ENCODE peak calls at places on chromosome 9, in six cellular contexts. M is psoas muscle, B is HCT116, K is stomach, Y is heart left ventricle, L is mammary epithelial cell. J is an unnamed sample. For H3K9me3, the result is how much of the 10 kb centered on the place peaks cover.

GRCh38 chr9:126613656-126614055 is at the start of gene LMX1B:
- DNase-seq in M (peak), B (peak), K (no peak), Y (peak), L (peak), J (peak)

GRCh38 chr9:35954942-35955546 is 2.9 kb downstream of the OR2S2 start:
- DNase-seq in M (no peak), B (peak), K (peak), Y (no peak), L (peak), J (peak)

GRCh38 chr9:105656131-105656921 is 5.9 kb upstream of the TAL2 start:
- DNase-seq in M (peak), B (no peak), K (peak), Y (peak), L (peak), J (peak)

GRCh38 chr9:34428325-34428958 is 29.9 kb downstream of the FAM219A start:
- DNase-seq in M (no peak), B (no peak), K (peak), Y (no peak), L (no peak), J (peak)

GRCh38 chr9:33076031-33076359 is 479 bp downstream of the SMU1 start:
- DNase-seq in M (no peak), B (no peak), K (no peak), Y (no peak), L (peak), J (no peak)

GRCh38 chr9:8564960-8565359 is 765.4 kb upstream of the DMAC1 start:
- DNase-seq in M (no peak), B (no peak), K (no peak), Y (no peak), L (no peak), J (no peak)

GRCh38 chr9:14677872-14678271 is 15.4 kb downstream of the ZDHHC21 start:
- DNase-seq in M (no peak), B (no peak), K (no peak), Y (no peak), L (no peak), J (no peak)

GRCh38 chr9:70902171-70902570 is 219.2 kb downstream of the TRPM3 start:
- DNase-seq in M (no peak), B (no peak), K (no peak), Y (no peak), L (peak), J (no peak)

GRCh38 chr9:78280982-78281668 is 15.8 kb upstream of the PSAT1 start:
- DNase-seq in M (peak), B (no peak), K (peak), Y (peak), L (no peak), J (peak)

GRCh38 chr9:69173497-69173890 is 583 bp upstream of the TJP2 start:
- DNase-seq in M (no peak), B (no peak), K (no peak), Y (no peak), L (no peak), J (no peak)

DNA sequence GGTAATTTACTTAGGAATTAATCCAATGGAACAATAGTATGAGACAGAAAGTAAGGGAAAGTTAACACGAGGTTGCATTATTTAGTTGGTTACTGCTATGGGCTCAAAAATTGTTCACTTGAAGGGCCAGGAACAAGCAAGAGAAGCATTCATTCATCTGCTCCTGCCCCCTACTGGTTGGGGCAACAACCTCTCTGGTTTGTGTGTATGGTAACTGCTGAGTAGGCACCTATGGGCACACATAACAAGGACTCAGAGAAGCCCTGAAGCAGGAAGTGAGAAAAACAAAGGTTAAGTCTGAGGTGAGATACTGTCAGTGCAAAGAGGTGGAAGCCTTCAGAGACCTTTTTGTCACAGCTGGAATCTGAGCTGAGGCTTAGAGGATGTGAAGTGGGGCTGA is 34.4 kb upstream of the RANBP6 start:
- DNase-seq in M (no peak), B (peak), K (no peak), Y (no peak), L (peak), J (no peak)
- TF ChIP-seq CTCF in M (peak), B (peak), K (peak), Y (peak), L (peak), J (no peak)

DNA sequence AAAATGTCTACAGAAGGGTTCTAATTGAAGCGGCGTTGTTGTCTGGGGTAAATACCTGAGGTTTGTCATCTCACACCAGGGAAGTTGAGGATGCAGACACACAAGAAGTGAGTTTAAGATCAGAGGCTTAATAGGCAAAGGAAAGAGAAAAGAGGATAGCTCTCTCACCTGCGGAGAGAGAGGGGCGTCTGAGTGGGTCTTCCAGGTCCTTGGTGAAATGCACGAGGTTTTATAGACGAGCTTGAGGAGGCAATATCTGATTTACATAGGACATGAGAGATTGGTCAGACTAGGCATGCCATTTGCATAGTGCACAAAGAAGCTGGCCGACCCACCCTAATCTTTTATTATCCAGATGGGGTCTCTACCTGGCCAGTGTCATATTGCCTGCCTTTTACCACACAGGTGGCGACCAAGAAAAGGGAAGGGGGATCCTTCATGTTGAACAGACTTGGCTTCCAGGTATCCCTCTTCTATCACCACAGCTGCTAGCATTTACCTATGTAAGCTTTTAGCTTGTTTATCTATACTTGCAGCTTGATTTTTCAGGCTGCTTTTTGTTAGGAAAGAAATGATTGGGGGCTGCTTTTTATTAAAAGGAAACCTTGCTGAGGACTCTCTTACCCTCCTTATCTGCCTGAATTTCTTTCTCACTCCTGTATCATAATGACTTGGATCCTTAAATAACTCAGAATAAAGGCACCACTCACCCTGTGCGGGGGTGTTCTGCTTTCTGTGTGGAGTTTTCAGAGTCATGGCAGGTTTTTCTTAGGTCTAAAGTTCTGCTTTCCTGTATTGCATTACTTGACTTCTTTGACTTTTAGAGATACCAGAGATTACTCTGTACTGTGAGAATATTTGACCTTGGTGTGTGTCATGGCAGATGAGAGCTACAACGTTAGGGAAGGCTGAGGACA is 9.4 kb upstream of the GLT6D1 start:
- DNase-seq in M (no peak), B (no peak), K (no peak), Y (no peak), L (no peak), J (no peak)
- H3K9me3 ChIP-seq in M (under half), B (under half), K (under half), Y (half or more), L (under half), J (under half)

GRCh38 chr9:109083813-109084405 is 35.8 kb downstream of the TMEM245 start:
- DNase-seq in M (no peak), B (no peak), K (no peak), Y (no peak), L (no peak), J (no peak)

GRCh38 chr9:109088221-109088620 is 31.5 kb downstream of the TMEM245 start:
- DNase-seq in M (no peak), B (no peak), K (no peak), Y (no peak), L (no peak), J (no peak)

GRCh38 chr9:109085510-109085909 is 34.2 kb downstream of the TMEM245 start:
- DNase-seq in M (no peak), B (no peak), K (no peak), Y (no peak), L (no peak), J (no peak)

GRCh38 chr9:109087795-109088194 is 32.0 kb downstream of the TMEM245 start:
- DNase-seq in M (no peak), B (no peak), K (no peak), Y (no peak), L (no peak), J (no peak)

GRCh38 chr9:109086221-109086620 is 33.5 kb downstream of the TMEM245 start:
- DNase-seq in M (no peak), B (no peak), K (no peak), Y (no peak), L (peak), J (no peak)
- TF ChIP-seq CTCF in M (no peak), B (no peak), K (no peak), Y (no peak), L (no peak), J (no peak)

DNA sequence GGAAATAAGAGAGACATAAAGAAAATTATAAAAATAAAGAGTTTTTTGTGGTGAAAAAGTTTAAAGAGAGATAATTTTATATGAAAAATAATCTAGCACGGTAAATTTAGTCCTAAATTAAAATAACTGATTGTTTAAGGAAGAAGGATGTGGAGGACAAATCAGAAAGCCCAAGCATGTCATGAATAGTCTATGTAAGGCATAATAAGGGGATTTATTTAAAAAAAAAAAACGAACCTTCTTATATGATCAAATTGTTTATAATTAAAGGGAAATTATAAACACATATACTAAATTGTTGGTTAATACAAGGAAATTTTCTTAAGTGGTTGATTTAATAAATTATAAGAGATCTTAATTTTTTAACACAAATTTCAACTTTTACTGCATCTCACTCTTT is 551.8 kb upstream of the TYRP1 start:
- DNase-seq in M (no peak), B (no peak), K (no peak), Y (no peak), L (no peak), J (no peak)
- H3K9me3 ChIP-seq in M (under half), B (under half), K (under half), Y (under half), L (under half), J (under half)

DNA sequence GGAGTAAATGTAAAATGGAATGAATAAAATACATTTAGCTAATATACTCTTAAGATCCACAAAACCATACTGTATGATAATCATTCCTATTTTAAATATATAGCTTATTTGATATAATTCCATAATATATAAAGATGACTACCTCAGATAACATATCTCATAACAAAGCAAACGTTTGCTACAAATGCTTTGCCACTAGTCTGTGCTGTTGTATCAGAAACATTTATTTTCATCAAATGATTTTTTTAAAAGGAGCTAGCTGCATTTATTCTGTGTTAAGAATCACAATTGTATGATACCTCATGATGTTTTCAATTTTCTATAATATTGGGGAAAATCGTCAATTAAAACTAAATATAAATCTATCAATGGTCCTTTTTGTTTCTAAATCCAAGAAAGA is 567.2 kb downstream of the PTPRD start:
- DNase-seq in M (no peak), B (no peak), K (no peak), Y (no peak), L (peak), J (no peak)
- TF ChIP-seq CTCF in M (no peak), B (no peak), K (no peak), Y (no peak), L (peak), J (no peak)

GRCh38 chr9:61673664-61674381 is 484.0 kb downstream of the SPATA31A7 start:
- DNase-seq in M (no peak), B (no peak), K (no peak), Y (no peak), L (no peak), J (no peak)

GRCh38 chr9:61670616-61671015 is 480.8 kb downstream of the SPATA31A7 start:
- DNase-seq in M (no peak), B (no peak), K (no peak), Y (no peak), L (no peak), J (no peak)

GRCh38 chr9:61673247-61673646 is 483.4 kb downstream of the SPATA31A7 start:
- DNase-seq in M (no peak), B (no peak), K (no peak), Y (no peak), L (no peak), J (no peak)

GRCh38 chr9:61669352-61669751 is 479.5 kb downstream of the SPATA31A7 start:
- DNase-seq in M (no peak), B (no peak), K (no peak), Y (no peak), L (no peak), J (no peak)

GRCh38 chr9:61671276-61671973 is 481.6 kb downstream of the SPATA31A7 start:
- DNase-seq in M (no peak), B (no peak), K (no peak), Y (no peak), L (no peak), J (no peak)
- H3K9me3 ChIP-seq in M (under half), B (under half), K (under half), Y (under half), L (under half), J (under half)

GRCh38 chr9:137303893-137304382 is 1.9 kb upstream of the NRARP start:
- DNase-seq in M (no peak), B (no peak), K (no peak), Y (no peak), L (no peak), J (no peak)

GRCh38 chr9:137301086-137301947 is 754 bp downstream of the NRARP start:
- DNase-seq in M (peak), B (peak), K (peak), Y (peak), L (peak), J (peak)

GRCh38 chr9:137303031-137303892 is 1.2 kb upstream of the NRARP start:
- DNase-seq in M (peak), B (no peak), K (no peak), Y (peak), L (peak), J (no peak)

GRCh38 chr9:137300607-137301085 is 1.4 kb downstream of the NRARP start:
- DNase-seq in M (no peak), B (no peak), K (no peak), Y (no peak), L (no peak), J (peak)

GRCh38 chr9:137302176-137303030 is at the start of gene NRARP:
- DNase-seq in M (peak), B (peak), K (peak), Y (peak), L (peak), J (peak)
- TF ChIP-seq CTCF in M (peak), B (peak), K (no peak), Y (peak), L (peak), J (no peak)

GRCh38 chr9:135119496-135120064 is 32.1 kb downstream of the OLFM1 start:
- DNase-seq in M (no peak), B (no peak), K (no peak), Y (no peak), L (no peak), J (no peak)

GRCh38 chr9:135120249-135120648 is 32.8 kb downstream of the OLFM1 start:
- DNase-seq in M (no peak), B (no peak), K (no peak), Y (no peak), L (no peak), J (no peak)

GRCh38 chr9:135123735-135124134 is 36.3 kb downstream of the OLFM1 start:
- DNase-seq in M (no peak), B (no peak), K (no peak), Y (no peak), L (no peak), J (peak)

GRCh38 chr9:135123145-135123544 is 35.7 kb downstream of the OLFM1 start:
- DNase-seq in M (no peak), B (no peak), K (no peak), Y (no peak), L (no peak), J (no peak)

GRCh38 chr9:135122316-135122715 is 34.8 kb downstream of the OLFM1 start:
- DNase-seq in M (no peak), B (no peak), K (no peak), Y (no peak), L (no peak), J (no peak)
- H3K9me3 ChIP-seq in M (under half), B (under half), K (under half), Y (under half), L (half or more), J (under half)

J was measured in thyroid gland.